ENCODE peak calls at places on chromosomes 4 and X, in five cellular contexts. One of them, this sample, is unnamed.
A peak's percentile ranks its signal among the peaks of the same experiment; 100 is the strongest.

GRCh38 chr4:37415845-37416369 is 171.4 kb downstream of the NWD2 start:
- DNase-seq in SJCRH30: no peak
- DNase-seq in lower lobe of right lung: no peak
- DNase-seq in PC-3: no peak
- DNase-seq in kidney epithelial cell: no peak
- DNase-seq in this sample: no peak

GRCh38 chr4:23789765-23790164 is 100.1 kb downstream of the PPARGC1A start:
- DNase-seq in SJCRH30: no peak
- DNase-seq in lower lobe of right lung: peak; percentile 47
- DNase-seq in PC-3: no peak
- DNase-seq in kidney epithelial cell: peak; percentile 75
- DNase-seq in this sample: no peak

GRCh38 chr4:149347139-149347538 is 468.5 kb downstream of the IQCM start:
- DNase-seq in SJCRH30: no peak
- DNase-seq in lower lobe of right lung: no peak
- DNase-seq in PC-3: no peak
- DNase-seq in kidney epithelial cell: no peak
- DNase-seq in this sample: no peak

GRCh38 chr4:164856396-164856795 is 20.6 kb upstream of the APELA start:
- DNase-seq in SJCRH30: no peak
- DNase-seq in lower lobe of right lung: no peak
- DNase-seq in PC-3: no peak
- DNase-seq in kidney epithelial cell: no peak
- DNase-seq in this sample: no peak

GRCh38 chr4:182219400-182219799 is 23.8 kb upstream of the TENM3 start:
- DNase-seq in SJCRH30: no peak
- DNase-seq in lower lobe of right lung: no peak
- DNase-seq in PC-3: peak; percentile 2
- DNase-seq in kidney epithelial cell: no peak
- DNase-seq in this sample: no peak

GRCh38 chr4:176898791-176899190 is 106.1 kb upstream of the VEGFC start:
- DNase-seq in SJCRH30: no peak
- DNase-seq in lower lobe of right lung: no peak
- DNase-seq in PC-3: peak; percentile 31
- DNase-seq in kidney epithelial cell: no peak
- DNase-seq in this sample: no peak

GRCh38 chr4:119314356-119314755 is 7.6 kb downstream of the FABP2 start:
- DNase-seq in SJCRH30: peak; percentile 66
- DNase-seq in lower lobe of right lung: no peak
- DNase-seq in PC-3: peak; percentile 59
- DNase-seq in kidney epithelial cell: peak; percentile 12
- DNase-seq in this sample: peak; percentile 14

GRCh38 chr4:145623831-145624230 is 4.6 kb downstream of the MMAA start:
- DNase-seq in SJCRH30: no peak
- DNase-seq in lower lobe of right lung: no peak
- DNase-seq in PC-3: peak; percentile 71
- DNase-seq in kidney epithelial cell: no peak
- DNase-seq in this sample: no peak

GRCh38 chrX:135625995-135626394 is 87.4 kb upstream of the CT45A1 start:
- DNase-seq in SJCRH30: peak; percentile 45
- DNase-seq in lower lobe of right lung: no peak
- DNase-seq in PC-3: peak; percentile 39
- DNase-seq in kidney epithelial cell: no peak
- DNase-seq in this sample: peak; percentile 10

GRCh38 chr4:76716020-76716419 is 181.9 kb downstream of the SOWAHB start:
- DNase-seq in SJCRH30: no peak
- DNase-seq in lower lobe of right lung: no peak
- DNase-seq in PC-3: no peak
- DNase-seq in kidney epithelial cell: no peak
- DNase-seq in this sample: no peak

GRCh38 chr4:42673084-42673429 is 16.2 kb upstream of the ATP8A1 start:
- DNase-seq in SJCRH30: no peak
- DNase-seq in lower lobe of right lung: peak; percentile 76
- DNase-seq in PC-3: no peak
- DNase-seq in kidney epithelial cell: peak; percentile 60
- DNase-seq in this sample: peak; percentile 50

GRCh38 chr4:30714408-30715031 is 5.6 kb upstream of the PCDH7 start:
- DNase-seq in SJCRH30: peak; percentile 81
- DNase-seq in lower lobe of right lung: no peak
- DNase-seq in PC-3: peak; percentile 65
- DNase-seq in kidney epithelial cell: no peak
- DNase-seq in this sample: peak; percentile 62

GRCh38 chr4:5635826-5636196 is 72.5 kb downstream of the EVC2 start:
- DNase-seq in SJCRH30: no peak
- DNase-seq in lower lobe of right lung: no peak
- DNase-seq in PC-3: peak; percentile 88
- DNase-seq in kidney epithelial cell: no peak
- DNase-seq in this sample: no peak

GRCh38 chr4:139131209-139131870 is 45.7 kb downstream of the ELF2 start:
- DNase-seq in SJCRH30: no peak
- DNase-seq in lower lobe of right lung: no peak
- DNase-seq in PC-3: peak; percentile 26
- DNase-seq in kidney epithelial cell: no peak
- DNase-seq in this sample: no peak

GRCh38 chr4:177726111-177726510 is 283.9 kb upstream of the AGA start:
- DNase-seq in SJCRH30: no peak
- DNase-seq in lower lobe of right lung: no peak
- DNase-seq in PC-3: peak; percentile 75
- DNase-seq in kidney epithelial cell: peak; percentile 29
- DNase-seq in this sample: no peak

GRCh38 chr4:60443068-60443467 is 757.1 kb upstream of the ADGRL3 start:
- DNase-seq in SJCRH30: no peak
- DNase-seq in lower lobe of right lung: no peak
- DNase-seq in PC-3: no peak
- DNase-seq in kidney epithelial cell: no peak
- DNase-seq in this sample: no peak

GRCh38 chr4:180664766-180665368 is 1578.3 kb upstream of the TENM3 start:
- DNase-seq in SJCRH30: peak; percentile 91
- DNase-seq in lower lobe of right lung: no peak
- DNase-seq in PC-3: peak; percentile 82
- DNase-seq in kidney epithelial cell: peak; percentile 56
- DNase-seq in this sample: peak; percentile 83

GRCh38 chrX:100980608-100981497 is 11.3 kb downstream of the ARL13A start:
- DNase-seq in SJCRH30: peak; percentile 13
- DNase-seq in lower lobe of right lung: peak; percentile 52
- DNase-seq in PC-3: peak; percentile 85
- DNase-seq in kidney epithelial cell: peak; percentile 53
- DNase-seq in this sample: peak; percentile 16

GRCh38 chrX:10239611-10240064 is 82.9 kb downstream of the CLCN4 start:
- DNase-seq in SJCRH30: peak; percentile 66
- DNase-seq in lower lobe of right lung: no peak
- DNase-seq in PC-3: peak; percentile 68
- DNase-seq in kidney epithelial cell: no peak
- DNase-seq in this sample: no peak

GRCh38 chr4:13893987-13894386 is 266.5 kb upstream of the BOD1L1 start:
- DNase-seq in SJCRH30: no peak
- DNase-seq in lower lobe of right lung: no peak
- DNase-seq in PC-3: no peak
- DNase-seq in kidney epithelial cell: no peak
- DNase-seq in this sample: no peak

GRCh38 chrX:107272431-107272921 is 66.1 kb downstream of the DNAAF6 start:
- DNase-seq in SJCRH30: no peak
- DNase-seq in lower lobe of right lung: no peak
- DNase-seq in PC-3: no peak
- DNase-seq in kidney epithelial cell: no peak
- DNase-seq in this sample: no peak

GRCh38 chrX:77014655-77015377 is 432.4 kb upstream of the FGF16 start:
- DNase-seq in SJCRH30: peak; percentile 84
- DNase-seq in lower lobe of right lung: no peak
- DNase-seq in PC-3: no peak
- DNase-seq in kidney epithelial cell: no peak
- DNase-seq in this sample: peak; percentile 49

GRCh38 chr4:107069049-107069448 is 32.9 kb upstream of the DKK2 start:
- DNase-seq in SJCRH30: no peak
- DNase-seq in lower lobe of right lung: no peak
- DNase-seq in PC-3: peak; percentile 7
- DNase-seq in kidney epithelial cell: no peak
- DNase-seq in this sample: no peak

GRCh38 chr4:815464-816146 is 10.3 kb downstream of the CPLX1 start:
- DNase-seq in SJCRH30: peak; percentile 55
- DNase-seq in lower lobe of right lung: peak; percentile 50
- DNase-seq in PC-3: no peak
- DNase-seq in kidney epithelial cell: peak; percentile 23
- DNase-seq in this sample: no peak

GRCh38 chrX:68941385-68941952 is 112.6 kb downstream of the EFNB1 start:
- DNase-seq in SJCRH30: no peak
- DNase-seq in lower lobe of right lung: no peak
- DNase-seq in PC-3: no peak
- DNase-seq in kidney epithelial cell: no peak
- DNase-seq in this sample: no peak

GRCh38 chrX:3678287-3678686 is 35.2 kb downstream of the PRKX start:
- DNase-seq in SJCRH30: no peak
- DNase-seq in lower lobe of right lung: no peak
- DNase-seq in PC-3: no peak
- DNase-seq in kidney epithelial cell: no peak
- DNase-seq in this sample: no peak

GRCh38 chr4:15901996-15902395 is 36.5 kb downstream of the FGFBP1 start:
- DNase-seq in SJCRH30: no peak
- DNase-seq in lower lobe of right lung: no peak
- DNase-seq in PC-3: no peak
- DNase-seq in kidney epithelial cell: no peak
- DNase-seq in this sample: no peak

GRCh38 chrX:40109288-40110008 is 11.7 kb upstream of the BCOR start:
- DNase-seq in SJCRH30: peak; percentile 66
- DNase-seq in lower lobe of right lung: peak; percentile 73
- DNase-seq in PC-3: no peak
- DNase-seq in kidney epithelial cell: no peak
- DNase-seq in this sample: peak; percentile 56

GRCh38 chrX:17441965-17442364 is 67.0 kb downstream of the NHS start:
- DNase-seq in SJCRH30: no peak
- DNase-seq in lower lobe of right lung: no peak
- DNase-seq in PC-3: peak; percentile 80
- DNase-seq in kidney epithelial cell: no peak
- DNase-seq in this sample: no peak

GRCh38 chrX:2960861-2961515 is 31.8 kb upstream of the ARSD start:
- DNase-seq in SJCRH30: no peak
- DNase-seq in lower lobe of right lung: no peak
- DNase-seq in PC-3: no peak
- DNase-seq in kidney epithelial cell: no peak
- DNase-seq in this sample: no peak

DNA sequence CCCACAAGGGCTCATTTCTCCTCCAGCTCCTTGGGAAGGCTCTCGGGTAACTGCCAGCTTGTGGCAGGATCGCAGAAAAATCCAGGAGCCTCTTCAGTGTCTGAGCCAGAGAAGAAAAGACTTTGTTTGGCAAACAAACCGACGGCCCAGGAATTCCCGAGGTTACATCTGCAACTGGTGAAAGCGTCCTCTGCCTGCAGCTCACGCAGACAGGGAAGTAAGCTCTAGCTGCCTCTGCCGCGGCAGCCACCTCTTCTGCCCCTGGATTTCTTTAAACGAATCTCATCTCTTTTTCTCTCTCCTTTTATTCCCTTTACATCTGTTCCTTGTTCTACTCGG is 289 bp downstream of the DCHS2 start:
- DNase-seq in SJCRH30: peak; percentile 22
- DNase-seq in lower lobe of right lung: no peak
- DNase-seq in PC-3: peak; percentile 13
- DNase-seq in kidney epithelial cell: no peak
- DNase-seq in this sample: peak; percentile 16
- H3K4me3 ChIP-seq in SJCRH30: peak overlapping the region; percentile 49
- H3K4me3 ChIP-seq in lower lobe of right lung: peak overlapping the region; percentile 39
- H3K4me3 ChIP-seq in PC-3: peak overlapping the region; percentile 58
- H3K4me3 ChIP-seq in kidney epithelial cell: peak overlapping the region; percentile 18
- H3K4me3 ChIP-seq in this sample: peak overlapping the region; percentile 63

GRCh38 chr4:4227510-4228355 is 1.0 kb upstream of the OTOP1 start:
- DNase-seq in SJCRH30: no peak
- DNase-seq in lower lobe of right lung: no peak
- DNase-seq in PC-3: no peak
- DNase-seq in kidney epithelial cell: no peak
- DNase-seq in this sample: peak; percentile 11

GRCh38 chr4:4226606-4227438 is at the start of gene OTOP1:
- DNase-seq in SJCRH30: no peak
- DNase-seq in lower lobe of right lung: no peak
- DNase-seq in PC-3: no peak
- DNase-seq in kidney epithelial cell: no peak
- DNase-seq in this sample: peak; percentile 9

GRCh38 chr4:4228356-4228668 is 1.6 kb upstream of the OTOP1 start:
- DNase-seq in SJCRH30: no peak
- DNase-seq in lower lobe of right lung: no peak
- DNase-seq in PC-3: no peak
- DNase-seq in kidney epithelial cell: no peak
- DNase-seq in this sample: no peak

GRCh38 chr4:4225915-4226605 is 669 bp downstream of the OTOP1 start:
- DNase-seq in SJCRH30: no peak
- DNase-seq in lower lobe of right lung: no peak
- DNase-seq in PC-3: no peak
- DNase-seq in kidney epithelial cell: no peak
- DNase-seq in this sample: peak; percentile 28
- H3K27me3 ChIP-seq in SJCRH30: no peaks in the 10 kb centered on the region
- H3K27me3 ChIP-seq in lower lobe of right lung: peaks cover 57% of the 10 kb centered on the region
- H3K27me3 ChIP-seq in PC-3: peaks cover 17% of the 10 kb centered on the region
- H3K27me3 ChIP-seq in kidney epithelial cell: peaks cover 41% of the 10 kb centered on the region
- H3K27me3 ChIP-seq in this sample: peaks cover 30% of the 10 kb centered on the region

DNA sequence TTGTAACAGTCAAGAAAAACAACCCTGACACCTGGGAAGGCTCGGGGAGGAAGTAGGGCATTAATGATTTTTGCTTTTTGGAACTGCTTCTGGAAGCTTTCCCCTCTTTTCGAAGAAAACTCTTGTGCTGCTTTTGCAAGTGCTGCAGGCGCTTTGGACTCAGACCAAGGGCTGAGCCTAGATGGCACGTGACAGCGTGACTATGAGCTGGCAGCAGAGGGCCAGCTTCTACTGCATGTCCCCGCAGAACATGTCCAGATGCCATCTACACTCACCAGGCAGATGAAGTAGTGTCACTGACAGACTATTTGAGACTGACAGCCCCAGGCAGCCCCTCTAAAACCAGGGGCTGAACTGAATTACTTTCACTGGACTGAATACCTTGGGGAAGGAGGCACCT is 6.2 kb downstream of the NR0B1 start:
- DNase-seq in SJCRH30: peak; percentile 48
- DNase-seq in lower lobe of right lung: no peak
- DNase-seq in PC-3: peak; percentile 48
- DNase-seq in kidney epithelial cell: no peak
- DNase-seq in this sample: peak; percentile 5
- H3K4me3 ChIP-seq in SJCRH30: no peak overlapping the region
- H3K4me3 ChIP-seq in lower lobe of right lung: no peak overlapping the region
- H3K4me3 ChIP-seq in PC-3: peak overlapping the region; percentile 30
- H3K4me3 ChIP-seq in kidney epithelial cell: no peak overlapping the region
- H3K4me3 ChIP-seq in this sample: no peak overlapping the region

DNA sequence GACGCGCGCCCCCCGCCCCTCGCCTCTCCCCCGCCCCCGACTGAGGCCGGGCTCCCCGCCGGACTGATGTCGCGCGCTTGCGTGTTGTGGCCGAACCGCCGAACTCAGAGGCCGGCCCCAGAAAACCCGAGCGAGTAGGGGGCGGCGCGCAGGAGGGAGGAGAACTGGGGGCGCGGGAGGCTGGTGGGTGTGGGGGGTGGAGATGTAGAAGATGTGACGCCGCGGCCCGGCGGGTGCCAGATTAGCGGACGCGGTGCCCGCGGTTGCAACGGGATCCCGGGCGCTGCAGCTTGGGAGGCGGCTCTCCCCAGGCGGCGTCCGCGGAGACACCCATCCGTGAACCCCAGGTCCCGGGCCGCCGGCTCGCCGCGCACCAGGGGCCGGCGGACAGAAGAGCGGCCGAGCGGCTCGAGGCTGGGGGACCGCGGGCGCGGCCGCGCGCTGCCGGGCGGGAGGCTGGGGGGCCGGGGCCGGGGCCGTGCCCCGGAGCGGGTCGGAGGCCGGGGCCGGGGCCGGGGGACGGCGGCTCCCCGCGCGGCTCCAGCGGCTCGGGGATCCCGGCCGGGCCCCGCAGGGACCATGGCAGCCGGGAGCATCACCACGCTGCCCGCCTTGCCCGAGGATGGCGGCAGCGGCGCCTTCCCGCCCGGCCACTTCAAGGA is at the start of gene FGF2:
- DNase-seq in SJCRH30: peak; percentile 72
- DNase-seq in lower lobe of right lung: peak; percentile 56
- DNase-seq in PC-3: peak; percentile 21
- DNase-seq in kidney epithelial cell: no peak
- DNase-seq in this sample: peak; percentile 39
- H3K27me3 ChIP-seq in SJCRH30: no peaks in the 10 kb centered on the region
- H3K27me3 ChIP-seq in lower lobe of right lung: peaks cover 21% of the 10 kb centered on the region
- H3K27me3 ChIP-seq in PC-3: no peaks in the 10 kb centered on the region
- H3K27me3 ChIP-seq in kidney epithelial cell: no peaks in the 10 kb centered on the region
- H3K27me3 ChIP-seq in this sample: peaks cover 17% of the 10 kb centered on the region

This sample was measured in BE2C.